ENCODE peak calls at places on chromosomes 7 and 10, in eight cellular contexts. E is fibroblast of the aortic adventitia; I is heart left ventricle; U is cardiac fibroblast; B is hepatocyte; V is Peyer's patch; A is CD4-positive, alpha-beta T cell; S is tibial artery. R is an unnamed sample.

GRCh38 chr10:110845756-110846620 is 25.7 kb upstream of the PDCD4 start:
- DNase-seq in E (no peak), I (no peak), U (no peak), B (peak; percentile 72), V (peak; percentile 86), A (no peak), S (no peak), R (no peak)

GRCh38 chr7:21945374-21946227 is at the start of gene CDCA7L:
- DNase-seq in E (peak; percentile 58), I (peak; percentile 80), U (peak; percentile 80), B (peak; percentile 73), V (peak; percentile 89), A (peak; percentile 48), S (peak; percentile 69), R (peak; percentile 51)

GRCh38 chr7:108627476-108628051 is 57.9 kb downstream of the DNAJB9 start:
- DNase-seq in E (no peak), I (no peak), U (no peak), B (no peak), V (no peak), A (no peak), S (no peak), R (no peak)

GRCh38 chr7:466465-467191 is 53.0 kb downstream of the PDGFA start:
- DNase-seq in E (no peak), I (peak; percentile 16), U (no peak), B (no peak), V (peak; percentile 28), A (no peak), S (peak; percentile 51), R (no peak)

GRCh38 chr7:36910859-36911258 is 186.6 kb upstream of the AOAH start:
- DNase-seq in E (no peak), I (no peak), U (no peak), B (no peak), V (no peak), A (no peak), S (no peak), R (no peak)

GRCh38 chr7:35617076-35617475 is 77.9 kb downstream of the HERPUD2 start:
- DNase-seq in E (peak; percentile 17), I (no peak), U (peak; percentile 47), B (no peak), V (no peak), A (no peak), S (no peak), R (no peak)

GRCh38 chr7:82343716-82344115 is 99.9 kb downstream of the CACNA2D1 start:
- DNase-seq in E (no peak), I (no peak), U (no peak), B (no peak), V (no peak), A (no peak), S (no peak), R (no peak)

GRCh38 chr7:2993868-2994267 is 49.8 kb downstream of the CARD11 start:
- DNase-seq in E (no peak), I (no peak), U (no peak), B (no peak), V (peak; percentile 76), A (no peak), S (peak; percentile 40), R (no peak)

GRCh38 chr10:97024181-97025073 is 161.3 kb downstream of the SLIT1 start:
- DNase-seq in E (peak; percentile 92), I (no peak), U (peak; percentile 52), B (peak; percentile 56), V (peak; percentile 72), A (no peak), S (peak; percentile 57), R (no peak)

GRCh38 chr7:538764-539685 is 19.4 kb upstream of the PDGFA start:
- DNase-seq in E (no peak), I (no peak), U (no peak), B (peak; percentile 72), V (no peak), A (no peak), S (no peak), R (no peak)

GRCh38 chr7:117645456-117646181 is 165.8 kb downstream of the CFTR start:
- DNase-seq in E (peak; percentile 84), I (no peak), U (peak; percentile 59), B (no peak), V (no peak), A (no peak), S (no peak), R (no peak)

GRCh38 chr10:132450825-132451505 is 54.0 kb downstream of the PWWP2B start:
- DNase-seq in E (no peak), I (no peak), U (no peak), B (no peak), V (no peak), A (no peak), S (peak; percentile 59), R (no peak)

GRCh38 chr10:132452651-132453469 is 55.9 kb downstream of the PWWP2B start:
- DNase-seq in E (peak; percentile 62), I (peak; percentile 86), U (peak; percentile 72), B (peak; percentile 95), V (peak; percentile 96), A (peak; percentile 93), S (peak; percentile 89), R (peak; percentile 76)

GRCh38 chr10:132453470-132453861 is 56.5 kb downstream of the PWWP2B start:
- DNase-seq in E (no peak), I (no peak), U (no peak), B (no peak), V (no peak), A (no peak), S (no peak), R (no peak)

GRCh38 chr10:132451506-132452215 is 54.7 kb downstream of the PWWP2B start:
- DNase-seq in E (no peak), I (no peak), U (no peak), B (no peak), V (no peak), A (no peak), S (no peak), R (no peak)

GRCh38 chr10:132452216-132452650 is 55.2 kb downstream of the PWWP2B start:
- DNase-seq in E (no peak), I (no peak), U (no peak), B (no peak), V (no peak), A (no peak), S (no peak), R (no peak)
- TF ChIP-seq CTCF in E (no peak), I (peak; percentile 42), U (no peak), B (peak; percentile 6), V (no peak), A (no peak), S (no peak), R (no peak)

GRCh38 chr10:77504196-77504869 is 133.3 kb downstream of the KCNMA1 start:
- DNase-seq in E (peak; percentile 87), I (no peak), U (peak; percentile 58), B (no peak), V (no peak), A (no peak), S (no peak), R (no peak)

GRCh38 chr10:77504870-77505257 is 132.7 kb downstream of the KCNMA1 start:
- DNase-seq in E (no peak), I (no peak), U (no peak), B (peak; percentile 71), V (no peak), A (no peak), S (peak; percentile 42), R (no peak)

GRCh38 chr10:77501152-77501845 is 136.3 kb downstream of the KCNMA1 start:
- DNase-seq in E (peak; percentile 90), I (no peak), U (peak; percentile 86), B (peak; percentile 62), V (no peak), A (no peak), S (peak; percentile 81), R (no peak)

GRCh38 chr10:77500754-77501151 is 136.9 kb downstream of the KCNMA1 start:
- DNase-seq in E (no peak), I (no peak), U (no peak), B (no peak), V (no peak), A (no peak), S (no peak), R (no peak)

DNA sequence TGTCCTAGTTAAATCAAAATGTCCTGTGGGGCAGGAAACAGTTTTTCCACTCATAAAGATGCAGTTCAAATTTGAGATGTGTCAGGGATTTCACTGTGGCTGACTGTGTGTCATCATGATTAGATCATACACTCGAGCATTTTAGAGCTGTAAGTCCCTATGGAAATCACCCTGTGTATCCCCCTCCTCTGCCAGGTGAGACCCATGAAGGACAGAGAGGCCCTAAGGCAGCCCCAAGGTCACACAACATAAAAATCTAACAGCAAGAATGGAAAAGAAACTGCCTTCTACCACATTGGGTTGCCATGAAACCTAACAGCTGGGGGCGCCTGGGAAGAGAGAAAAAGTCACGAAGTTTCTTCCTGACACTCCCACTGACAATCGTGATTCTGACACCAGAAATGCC is 135.8 kb downstream of the KCNMA1 start:
- DNase-seq in E (no peak), I (no peak), U (no peak), B (no peak), V (no peak), A (no peak), S (no peak), R (no peak)
- TF ChIP-seq CTCF in E (no peak), I (no peak), U (no peak), B (peak; percentile 5), V (no peak), A (no peak), S (no peak), R (no peak)

GRCh38 chr10:100872034-100872791 is 40.5 kb upstream of the SLF2 start:
- DNase-seq in E (peak; percentile 30), I (no peak), U (peak; percentile 42), B (peak; percentile 68), V (peak; percentile 59), A (peak; percentile 17), S (no peak), R (peak; percentile 96)
- TF ChIP-seq CTCF in E (peak; percentile 48), I (peak; percentile 47), U (peak; percentile 63), B (peak; percentile 53), V (no peak), A (peak; percentile 42), S (no peak), R (peak; percentile 58)

GRCh38 chr7:46360811-46361210 is 439.7 kb upstream of the IGFBP3 start:
- DNase-seq in E (no peak), I (no peak), U (no peak), B (no peak), V (no peak), A (no peak), S (no peak), R (no peak)

GRCh38 chr7:46360255-46360654 is 439.2 kb upstream of the IGFBP3 start:
- DNase-seq in E (no peak), I (no peak), U (no peak), B (no peak), V (no peak), A (no peak), S (no peak), R (no peak)

GRCh38 chr7:46368871-46369270 is 447.8 kb upstream of the IGFBP3 start:
- DNase-seq in E (peak; percentile 33), I (no peak), U (no peak), B (no peak), V (no peak), A (no peak), S (no peak), R (no peak)

GRCh38 chr7:46357851-46358250 is 436.8 kb upstream of the IGFBP3 start:
- DNase-seq in E (no peak), I (no peak), U (no peak), B (no peak), V (no peak), A (no peak), S (no peak), R (no peak)

DNA sequence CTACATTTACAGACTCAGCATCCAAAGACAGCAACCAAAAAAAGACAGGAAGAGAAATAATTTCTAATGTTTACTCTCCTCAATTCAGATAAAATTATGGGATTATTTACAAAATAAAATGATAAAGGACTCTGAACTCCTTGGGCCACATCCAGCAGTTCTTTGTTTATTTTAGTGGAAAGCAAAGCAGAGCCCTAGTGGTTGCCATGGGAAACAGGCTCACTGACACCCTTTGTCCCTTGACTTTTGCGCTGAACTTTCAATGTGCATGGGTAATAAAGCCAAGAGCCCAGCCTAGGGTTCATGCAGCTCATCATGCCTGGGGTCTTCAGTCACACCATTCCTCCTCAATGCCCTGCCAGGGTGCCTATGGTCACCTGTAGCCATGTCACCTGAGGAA is 442.6 kb upstream of the IGFBP3 start:
- DNase-seq in E (no peak), I (no peak), U (no peak), B (peak; percentile 7), V (no peak), A (no peak), S (no peak), R (no peak)
- TF ChIP-seq CTCF in E (peak; percentile 1), I (no peak), U (peak; percentile 1), B (peak; percentile 7), V (no peak), A (no peak), S (no peak), R (no peak)